ENCODE peak calls at places on chromosomes 5 and 9, in four cellular contexts. One of them, this sample, is unnamed.
A peak's percentile ranks its signal among the peaks of the same experiment; 100 is the strongest.

GRCh38 chr5:54936201-54936600 is 49.2 kb downstream of the ESM1 start:
- DNase-seq in GM19239: no peak
- DNase-seq in LHCN-M2: no peak
- DNase-seq in CD8-positive, alpha-beta memory T cell: no peak
- DNase-seq in this sample: no peak

GRCh38 chr9:89849096-89849495 is 244.3 kb downstream of the GADD45G start:
- DNase-seq in GM19239: no peak
- DNase-seq in LHCN-M2: no peak
- DNase-seq in CD8-positive, alpha-beta memory T cell: no peak
- DNase-seq in this sample: no peak

GRCh38 chr5:30142432-30142831 is 1051.1 kb upstream of the CDH6 start:
- DNase-seq in GM19239: no peak
- DNase-seq in LHCN-M2: no peak
- DNase-seq in CD8-positive, alpha-beta memory T cell: no peak
- DNase-seq in this sample: no peak

GRCh38 chr9:110626109-110626829 is 42.3 kb upstream of the MUSK start:
- DNase-seq in GM19239: no peak
- DNase-seq in LHCN-M2: peak; percentile 79
- DNase-seq in CD8-positive, alpha-beta memory T cell: no peak
- DNase-seq in this sample: no peak

GRCh38 chr5:141223112-141223783 is at the start of gene PCDHB14:
- DNase-seq in GM19239: no peak
- DNase-seq in LHCN-M2: peak; percentile 35
- DNase-seq in CD8-positive, alpha-beta memory T cell: no peak
- DNase-seq in this sample: no peak

GRCh38 chr9:20355022-20355421 is 267.3 kb downstream of the MLLT3 start:
- DNase-seq in GM19239: no peak
- DNase-seq in LHCN-M2: peak; percentile 81
- DNase-seq in CD8-positive, alpha-beta memory T cell: no peak
- DNase-seq in this sample: no peak

GRCh38 chr5:179343902-179344300 is 1.4 kb downstream of the ADAMTS2 start:
- DNase-seq in GM19239: no peak
- DNase-seq in LHCN-M2: peak; percentile 49
- DNase-seq in CD8-positive, alpha-beta memory T cell: no peak
- DNase-seq in this sample: peak; percentile 15

GRCh38 chr5:142492781-142493281 is 168.0 kb upstream of the SPRY4 start:
- DNase-seq in GM19239: no peak
- DNase-seq in LHCN-M2: peak; percentile 82
- DNase-seq in CD8-positive, alpha-beta memory T cell: no peak
- DNase-seq in this sample: no peak

GRCh38 chr5:39014544-39014943 is 59.7 kb downstream of the RICTOR start:
- DNase-seq in GM19239: no peak
- DNase-seq in LHCN-M2: peak; percentile 62
- DNase-seq in CD8-positive, alpha-beta memory T cell: no peak
- DNase-seq in this sample: no peak

GRCh38 chr9:92747459-92748232 is 17.0 kb downstream of the BICD2 start:
- DNase-seq in GM19239: no peak
- DNase-seq in LHCN-M2: no peak
- DNase-seq in CD8-positive, alpha-beta memory T cell: no peak
- DNase-seq in this sample: no peak

GRCh38 chr9:86096382-86096781 is 3.0 kb downstream of the GOLM1 start:
- DNase-seq in GM19239: no peak
- DNase-seq in LHCN-M2: peak; percentile 5
- DNase-seq in CD8-positive, alpha-beta memory T cell: no peak
- DNase-seq in this sample: no peak

GRCh38 chr5:2866622-2867372 is 115.3 kb upstream of the IRX2 start:
- DNase-seq in GM19239: no peak
- DNase-seq in LHCN-M2: no peak
- DNase-seq in CD8-positive, alpha-beta memory T cell: no peak
- DNase-seq in this sample: no peak

GRCh38 chr5:151104795-151105194 is 24.0 kb upstream of the TNIP1 start:
- DNase-seq in GM19239: no peak
- DNase-seq in LHCN-M2: peak; percentile 88
- DNase-seq in CD8-positive, alpha-beta memory T cell: no peak
- DNase-seq in this sample: no peak

GRCh38 chr5:44997506-44997905 is 188.8 kb downstream of the MRPS30 start:
- DNase-seq in GM19239: no peak
- DNase-seq in LHCN-M2: no peak
- DNase-seq in CD8-positive, alpha-beta memory T cell: no peak
- DNase-seq in this sample: no peak

GRCh38 chr5:17216176-17216973 is 1.1 kb upstream of the BASP1 start:
- DNase-seq in GM19239: peak; percentile 54
- DNase-seq in LHCN-M2: peak; percentile 75
- DNase-seq in CD8-positive, alpha-beta memory T cell: no peak
- DNase-seq in this sample: peak; percentile 76

GRCh38 chr5:103218164-103218563 is 40.4 kb upstream of the MACIR start:
- DNase-seq in GM19239: no peak
- DNase-seq in LHCN-M2: no peak
- DNase-seq in CD8-positive, alpha-beta memory T cell: no peak
- DNase-seq in this sample: no peak

GRCh38 chr5:36944607-36945225 is 68.1 kb downstream of the NIPBL start:
- DNase-seq in GM19239: no peak
- DNase-seq in LHCN-M2: peak; percentile 63
- DNase-seq in CD8-positive, alpha-beta memory T cell: no peak
- DNase-seq in this sample: peak; percentile 3

GRCh38 chr9:93132946-93133640 is 958 bp downstream of the NINJ1 start:
- DNase-seq in GM19239: no peak
- DNase-seq in LHCN-M2: no peak
- DNase-seq in CD8-positive, alpha-beta memory T cell: no peak
- DNase-seq in this sample: no peak

GRCh38 chr5:4576161-4576748 is 563.9 kb upstream of the ADAMTS16 start:
- DNase-seq in GM19239: no peak
- DNase-seq in LHCN-M2: peak; percentile 57
- DNase-seq in CD8-positive, alpha-beta memory T cell: no peak
- DNase-seq in this sample: no peak

GRCh38 chr5:139394654-139395566 is at the start of gene PROB1:
- DNase-seq in GM19239: no peak
- DNase-seq in LHCN-M2: peak; percentile 43
- DNase-seq in CD8-positive, alpha-beta memory T cell: no peak
- DNase-seq in this sample: no peak

GRCh38 chr5:43412151-43412550 is at the start of gene CCL28:
- DNase-seq in GM19239: no peak
- DNase-seq in LHCN-M2: no peak
- DNase-seq in CD8-positive, alpha-beta memory T cell: no peak
- DNase-seq in this sample: no peak

GRCh38 chr5:7190727-7191126 is 205.2 kb upstream of the ADCY2 start:
- DNase-seq in GM19239: no peak
- DNase-seq in LHCN-M2: no peak
- DNase-seq in CD8-positive, alpha-beta memory T cell: no peak
- DNase-seq in this sample: peak; percentile 89

GRCh38 chr9:73270967-73271722 is 119.5 kb downstream of the ANXA1 start:
- DNase-seq in GM19239: no peak
- DNase-seq in LHCN-M2: peak; percentile 53
- DNase-seq in CD8-positive, alpha-beta memory T cell: no peak
- DNase-seq in this sample: no peak

GRCh38 chr5:18944771-18945170 is 1043.2 kb downstream of the CDH18 start:
- DNase-seq in GM19239: no peak
- DNase-seq in LHCN-M2: no peak
- DNase-seq in CD8-positive, alpha-beta memory T cell: no peak
- DNase-seq in this sample: no peak

GRCh38 chr9:738209-738915 is 103.1 kb upstream of the DMRT1 start:
- DNase-seq in GM19239: no peak
- DNase-seq in LHCN-M2: peak; percentile 96
- DNase-seq in CD8-positive, alpha-beta memory T cell: no peak
- DNase-seq in this sample: peak; percentile 64

GRCh38 chr9:97320080-97320642 is 12.7 kb downstream of the CCDC180 start:
- DNase-seq in GM19239: no peak
- DNase-seq in LHCN-M2: no peak
- DNase-seq in CD8-positive, alpha-beta memory T cell: no peak
- DNase-seq in this sample: no peak

GRCh38 chr5:123474238-123474637 is 37.7 kb upstream of the CSNK1G3 start:
- DNase-seq in GM19239: no peak
- DNase-seq in LHCN-M2: no peak
- DNase-seq in CD8-positive, alpha-beta memory T cell: no peak
- DNase-seq in this sample: no peak

GRCh38 chr5:91223886-91224285 is 159.2 kb downstream of the ARRDC3 start:
- DNase-seq in GM19239: no peak
- DNase-seq in LHCN-M2: peak; percentile 78
- DNase-seq in CD8-positive, alpha-beta memory T cell: no peak
- DNase-seq in this sample: no peak

GRCh38 chr5:136066705-136067271 is 38.0 kb downstream of the TGFBI start:
- DNase-seq in GM19239: no peak
- DNase-seq in LHCN-M2: peak; percentile 76
- DNase-seq in CD8-positive, alpha-beta memory T cell: no peak
- DNase-seq in this sample: no peak

GRCh38 chr9:72826954-72827953 is 125.6 kb downstream of the ALDH1A1 start:
- DNase-seq in GM19239: no peak
- DNase-seq in LHCN-M2: no peak
- DNase-seq in CD8-positive, alpha-beta memory T cell: no peak
- DNase-seq in this sample: no peak

This sample was measured in DMS79 treated with DMSO at 0.1 percent for 48 hours.